ENCODE peak calls at places on chromosome 10, in eight cellular contexts. One of them, this sample, is unnamed.

GRCh38 chr10:97499561-97500296 is 1.0 kb downstream of the UBTD1 start:
- DNase-seq in mammary epithelial cell: peak
- DNase-seq in H9: no peak
- DNase-seq in gastrocnemius medialis: peak
- DNase-seq in neural progenitor cell: peak
- DNase-seq in adrenal gland: peak
- DNase-seq in H1: no peak
- DNase-seq in psoas muscle: peak
- DNase-seq in this sample: no peak

GRCh38 chr10:69807696-69808095 is 6.0 kb downstream of the COL13A1 start:
- DNase-seq in neural progenitor cell: no peak
- DNase-seq in H1: no peak
- DNase-seq in adrenal gland: no peak
- DNase-seq in H9: no peak
- DNase-seq in gastrocnemius medialis: no peak
- DNase-seq in mammary epithelial cell: peak
- DNase-seq in psoas muscle: no peak
- DNase-seq in this sample: no peak

GRCh38 chr10:121616291-121616690 is 18.0 kb upstream of the FGFR2 start:
- DNase-seq in mammary epithelial cell: no peak
- DNase-seq in H1: no peak
- DNase-seq in neural progenitor cell: no peak
- DNase-seq in gastrocnemius medialis: no peak
- DNase-seq in H9: no peak
- DNase-seq in psoas muscle: no peak
- DNase-seq in adrenal gland: no peak
- DNase-seq in this sample: no peak

GRCh38 chr10:104735469-104735868 is 94.4 kb downstream of the SORCS3 start:
- DNase-seq in neural progenitor cell: peak
- DNase-seq in mammary epithelial cell: no peak
- DNase-seq in adrenal gland: no peak
- DNase-seq in H9: peak
- DNase-seq in gastrocnemius medialis: no peak
- DNase-seq in H1: peak
- DNase-seq in psoas muscle: no peak
- DNase-seq in this sample: no peak

GRCh38 chr10:12042409-12042796 is 206 bp downstream of the UPF2 start:
- DNase-seq in gastrocnemius medialis: no peak
- DNase-seq in psoas muscle: peak
- DNase-seq in neural progenitor cell: no peak
- DNase-seq in adrenal gland: no peak
- DNase-seq in H9: no peak
- DNase-seq in mammary epithelial cell: no peak
- DNase-seq in H1: no peak
- DNase-seq in this sample: no peak

GRCh38 chr10:50988792-50989191 is 85.5 kb upstream of the PRKG1 start:
- DNase-seq in gastrocnemius medialis: no peak
- DNase-seq in adrenal gland: no peak
- DNase-seq in H1: no peak
- DNase-seq in neural progenitor cell: no peak
- DNase-seq in psoas muscle: no peak
- DNase-seq in mammary epithelial cell: no peak
- DNase-seq in H9: no peak
- DNase-seq in this sample: no peak

GRCh38 chr10:110486680-110487410 is 10.9 kb upstream of the DUSP5 start:
- DNase-seq in H9: no peak
- DNase-seq in neural progenitor cell: no peak
- DNase-seq in gastrocnemius medialis: no peak
- DNase-seq in adrenal gland: no peak
- DNase-seq in H1: no peak
- DNase-seq in mammary epithelial cell: no peak
- DNase-seq in psoas muscle: no peak
- DNase-seq in this sample: no peak

GRCh38 chr10:69685802-69686585 is 55.9 kb downstream of the FAM241B start:
- DNase-seq in gastrocnemius medialis: no peak
- DNase-seq in adrenal gland: no peak
- DNase-seq in neural progenitor cell: no peak
- DNase-seq in mammary epithelial cell: peak
- DNase-seq in H9: no peak
- DNase-seq in psoas muscle: peak
- DNase-seq in H1: no peak
- DNase-seq in this sample: no peak

GRCh38 chr10:97532935-97533671 is 34.4 kb downstream of the UBTD1 start:
- DNase-seq in psoas muscle: no peak
- DNase-seq in mammary epithelial cell: no peak
- DNase-seq in gastrocnemius medialis: no peak
- DNase-seq in H9: peak
- DNase-seq in H1: peak
- DNase-seq in neural progenitor cell: peak
- DNase-seq in adrenal gland: no peak
- DNase-seq in this sample: no peak

GRCh38 chr10:14502451-14502850 is 171.7 kb upstream of the FRMD4A start:
- DNase-seq in H9: no peak
- DNase-seq in adrenal gland: no peak
- DNase-seq in gastrocnemius medialis: no peak
- DNase-seq in psoas muscle: no peak
- DNase-seq in neural progenitor cell: peak
- DNase-seq in mammary epithelial cell: no peak
- DNase-seq in H1: no peak
- DNase-seq in this sample: no peak

GRCh38 chr10:14397069-14397468 is 66.3 kb upstream of the FRMD4A start:
- DNase-seq in psoas muscle: peak
- DNase-seq in H1: no peak
- DNase-seq in neural progenitor cell: no peak
- DNase-seq in gastrocnemius medialis: peak
- DNase-seq in adrenal gland: peak
- DNase-seq in H9: peak
- DNase-seq in mammary epithelial cell: peak
- DNase-seq in this sample: no peak

GRCh38 chr10:63099734-63100133 is 33.4 kb upstream of the NRBF2 start:
- DNase-seq in mammary epithelial cell: no peak
- DNase-seq in adrenal gland: no peak
- DNase-seq in gastrocnemius medialis: no peak
- DNase-seq in psoas muscle: no peak
- DNase-seq in H1: no peak
- DNase-seq in neural progenitor cell: no peak
- DNase-seq in H9: no peak
- DNase-seq in this sample: no peak

GRCh38 chr10:11533328-11533781 is 78.1 kb downstream of the USP6NL start:
- DNase-seq in psoas muscle: no peak
- DNase-seq in mammary epithelial cell: peak
- DNase-seq in H1: no peak
- DNase-seq in adrenal gland: no peak
- DNase-seq in neural progenitor cell: peak
- DNase-seq in gastrocnemius medialis: no peak
- DNase-seq in H9: no peak
- DNase-seq in this sample: no peak

GRCh38 chr10:123295644-123296043 is 141.4 kb downstream of the BUB3 start:
- DNase-seq in H1: no peak
- DNase-seq in adrenal gland: no peak
- DNase-seq in gastrocnemius medialis: no peak
- DNase-seq in H9: no peak
- DNase-seq in mammary epithelial cell: no peak
- DNase-seq in neural progenitor cell: no peak
- DNase-seq in psoas muscle: no peak
- DNase-seq in this sample: no peak

GRCh38 chr10:44932338-44933116 is 21.4 kb downstream of the TMEM72 start:
- DNase-seq in adrenal gland: peak
- DNase-seq in mammary epithelial cell: peak
- DNase-seq in psoas muscle: peak
- DNase-seq in gastrocnemius medialis: peak
- DNase-seq in H9: peak
- DNase-seq in neural progenitor cell: peak
- DNase-seq in H1: peak
- DNase-seq in this sample: peak

GRCh38 chr10:110324201-110324804 is 19.6 kb upstream of the SMNDC1 start:
- DNase-seq in mammary epithelial cell: no peak
- DNase-seq in neural progenitor cell: no peak
- DNase-seq in H9: no peak
- DNase-seq in H1: no peak
- DNase-seq in adrenal gland: no peak
- DNase-seq in gastrocnemius medialis: no peak
- DNase-seq in psoas muscle: no peak
- DNase-seq in this sample: no peak

GRCh38 chr10:5534051-5534821 is 9.5 kb downstream of the CALML3 start:
- DNase-seq in neural progenitor cell: no peak
- DNase-seq in H1: no peak
- DNase-seq in psoas muscle: no peak
- DNase-seq in H9: no peak
- DNase-seq in gastrocnemius medialis: no peak
- DNase-seq in adrenal gland: no peak
- DNase-seq in mammary epithelial cell: peak
- DNase-seq in this sample: no peak

GRCh38 chr10:51244739-51245138 is 170.5 kb downstream of the PRKG1 start:
- DNase-seq in gastrocnemius medialis: no peak
- DNase-seq in H9: no peak
- DNase-seq in mammary epithelial cell: no peak
- DNase-seq in H1: no peak
- DNase-seq in psoas muscle: no peak
- DNase-seq in adrenal gland: peak
- DNase-seq in neural progenitor cell: peak
- DNase-seq in this sample: no peak

GRCh38 chr10:124325658-124325965 is 93.1 kb downstream of the OAT start:
- DNase-seq in adrenal gland: no peak
- DNase-seq in H1: no peak
- DNase-seq in psoas muscle: no peak
- DNase-seq in neural progenitor cell: no peak
- DNase-seq in H9: no peak
- DNase-seq in gastrocnemius medialis: no peak
- DNase-seq in mammary epithelial cell: no peak
- DNase-seq in this sample: no peak

GRCh38 chr10:60960913-60961312 is 16.9 kb upstream of the RHOBTB1 start:
- DNase-seq in psoas muscle: no peak
- DNase-seq in H1: no peak
- DNase-seq in adrenal gland: no peak
- DNase-seq in gastrocnemius medialis: no peak
- DNase-seq in H9: no peak
- DNase-seq in mammary epithelial cell: no peak
- DNase-seq in neural progenitor cell: no peak
- DNase-seq in this sample: no peak

GRCh38 chr10:119538632-119539358 is 3.7 kb downstream of the RGS10 start:
- DNase-seq in mammary epithelial cell: no peak
- DNase-seq in H1: no peak
- DNase-seq in psoas muscle: no peak
- DNase-seq in adrenal gland: no peak
- DNase-seq in H9: no peak
- DNase-seq in neural progenitor cell: no peak
- DNase-seq in gastrocnemius medialis: no peak
- DNase-seq in this sample: peak
- TF ChIP-seq CTCF in mammary epithelial cell: no peak
- TF ChIP-seq CTCF in H1: no peak
- TF ChIP-seq CTCF in psoas muscle: no peak
- TF ChIP-seq CTCF in adrenal gland: no peak
- TF ChIP-seq CTCF in H9: peak
- TF ChIP-seq CTCF in neural progenitor cell: peak
- TF ChIP-seq CTCF in gastrocnemius medialis: no peak
- TF ChIP-seq CTCF in this sample: peak

GRCh38 chr10:112332509-112333228 is 41.2 kb upstream of the ACSL5 start:
- DNase-seq in mammary epithelial cell: no peak
- DNase-seq in psoas muscle: no peak
- DNase-seq in neural progenitor cell: no peak
- DNase-seq in H9: no peak
- DNase-seq in gastrocnemius medialis: no peak
- DNase-seq in adrenal gland: no peak
- DNase-seq in H1: no peak
- DNase-seq in this sample: no peak

GRCh38 chr10:112335866-112336265 is 38.0 kb upstream of the ACSL5 start:
- DNase-seq in gastrocnemius medialis: no peak
- DNase-seq in H1: no peak
- DNase-seq in H9: no peak
- DNase-seq in mammary epithelial cell: no peak
- DNase-seq in adrenal gland: no peak
- DNase-seq in neural progenitor cell: no peak
- DNase-seq in psoas muscle: no peak
- DNase-seq in this sample: no peak

GRCh38 chr10:112336556-112337201 is 37.2 kb upstream of the ACSL5 start:
- DNase-seq in gastrocnemius medialis: no peak
- DNase-seq in mammary epithelial cell: peak
- DNase-seq in neural progenitor cell: no peak
- DNase-seq in H9: no peak
- DNase-seq in H1: no peak
- DNase-seq in psoas muscle: no peak
- DNase-seq in adrenal gland: no peak
- DNase-seq in this sample: no peak

GRCh38 chr10:112333452-112333851 is 40.5 kb upstream of the ACSL5 start:
- DNase-seq in mammary epithelial cell: no peak
- DNase-seq in H1: no peak
- DNase-seq in neural progenitor cell: no peak
- DNase-seq in H9: no peak
- DNase-seq in psoas muscle: no peak
- DNase-seq in gastrocnemius medialis: no peak
- DNase-seq in adrenal gland: no peak
- DNase-seq in this sample: no peak

GRCh38 chr10:112335104-112335840 is 38.6 kb upstream of the ACSL5 start:
- DNase-seq in adrenal gland: no peak
- DNase-seq in psoas muscle: no peak
- DNase-seq in mammary epithelial cell: no peak
- DNase-seq in H9: no peak
- DNase-seq in gastrocnemius medialis: no peak
- DNase-seq in H1: no peak
- DNase-seq in neural progenitor cell: no peak
- DNase-seq in this sample: no peak
- H3K27ac ChIP-seq in adrenal gland: no peak
- H3K27ac ChIP-seq in psoas muscle: no peak
- H3K27ac ChIP-seq in mammary epithelial cell: no peak
- H3K27ac ChIP-seq in H9: no peak
- H3K27ac ChIP-seq in gastrocnemius medialis: no peak
- H3K27ac ChIP-seq in H1: no peak
- H3K27ac ChIP-seq in neural progenitor cell: no peak
- H3K27ac ChIP-seq in this sample: no peak

GRCh38 chr10:57593983-57594573 is 673.6 kb downstream of the IPMK start:
- DNase-seq in psoas muscle: no peak
- DNase-seq in mammary epithelial cell: no peak
- DNase-seq in H9: no peak
- DNase-seq in H1: no peak
- DNase-seq in gastrocnemius medialis: no peak
- DNase-seq in neural progenitor cell: no peak
- DNase-seq in adrenal gland: no peak
- DNase-seq in this sample: no peak
- TF ChIP-seq CTCF in psoas muscle: no peak
- TF ChIP-seq CTCF in mammary epithelial cell: no peak
- TF ChIP-seq CTCF in H9: peak
- TF ChIP-seq CTCF in H1: no peak
- TF ChIP-seq CTCF in gastrocnemius medialis: no peak
- TF ChIP-seq CTCF in neural progenitor cell: peak
- TF ChIP-seq CTCF in adrenal gland: no peak
- TF ChIP-seq CTCF in this sample: no peak

DNA sequence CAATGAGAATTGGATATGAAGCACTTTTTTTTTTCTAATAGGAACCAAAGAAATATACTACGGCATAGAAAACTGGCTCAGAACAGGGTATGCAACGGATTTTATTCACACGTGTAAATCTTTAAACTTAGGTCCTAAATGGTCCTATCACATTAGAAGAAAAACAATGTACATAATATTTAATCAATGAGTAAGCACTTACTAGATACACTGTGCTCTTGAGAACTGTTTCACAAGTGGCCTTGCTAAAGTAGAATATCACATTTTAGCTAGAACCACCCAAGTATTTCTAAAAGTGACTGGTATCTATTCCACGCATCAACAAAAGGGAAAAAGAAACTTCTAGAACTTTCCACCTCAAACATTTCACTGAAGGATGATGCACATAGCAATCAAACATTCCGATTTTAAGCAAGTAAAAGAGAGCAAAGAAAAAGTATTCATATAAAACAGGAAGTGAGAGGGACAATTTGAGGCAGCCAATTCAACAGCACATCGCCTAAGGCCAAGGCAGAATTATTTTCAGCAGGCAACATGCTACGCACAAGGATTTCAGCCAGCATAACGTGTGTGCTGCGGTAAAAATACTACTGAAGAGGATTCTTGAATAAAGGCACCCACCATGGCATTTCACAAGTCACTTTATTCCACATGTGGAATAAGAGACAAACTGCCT is 55.8 kb downstream of the PARD3 start:
- DNase-seq in H9: no peak
- DNase-seq in gastrocnemius medialis: no peak
- DNase-seq in neural progenitor cell: no peak
- DNase-seq in psoas muscle: no peak
- DNase-seq in H1: no peak
- DNase-seq in mammary epithelial cell: peak
- DNase-seq in adrenal gland: no peak
- DNase-seq in this sample: no peak
- H3K27ac ChIP-seq in H9: no peak
- H3K27ac ChIP-seq in gastrocnemius medialis: peak
- H3K27ac ChIP-seq in neural progenitor cell: no peak
- H3K27ac ChIP-seq in psoas muscle: peak
- H3K27ac ChIP-seq in H1: no peak
- H3K27ac ChIP-seq in mammary epithelial cell: peak
- H3K27ac ChIP-seq in adrenal gland: peak
- H3K27ac ChIP-seq in this sample: no peak

This sample was measured in CD4-positive, alpha-beta T cell.